ENCODE peak calls at places on chromosome 12, in six cellular contexts. One of them, this sample, is unnamed.

GRCh38 chr12:109573914-109574244 is 285 bp downstream of the MVK start:
- DNase-seq in neuronal stem cell: no peak
- DNase-seq in IMR-90: no peak
- DNase-seq in trophoblast cell: no peak
- DNase-seq in H9: no peak
- DNase-seq in H1: no peak
- DNase-seq in this sample: no peak

GRCh38 chr12:52884526-52885293 is 20.2 kb downstream of the KRT8 start:
- DNase-seq in neuronal stem cell: peak
- DNase-seq in IMR-90: peak
- DNase-seq in trophoblast cell: peak
- DNase-seq in H9: peak
- DNase-seq in H1: peak
- DNase-seq in this sample: peak

GRCh38 chr12:131905081-131905639 is 10.7 kb downstream of the ULK1 start:
- DNase-seq in neuronal stem cell: no peak
- DNase-seq in IMR-90: no peak
- DNase-seq in trophoblast cell: no peak
- DNase-seq in H9: no peak
- DNase-seq in H1: no peak
- DNase-seq in this sample: no peak

GRCh38 chr12:116839287-116839830 is 41.9 kb downstream of the HRK start:
- DNase-seq in neuronal stem cell: no peak
- DNase-seq in IMR-90: no peak
- DNase-seq in trophoblast cell: no peak
- DNase-seq in H9: no peak
- DNase-seq in H1: no peak
- DNase-seq in this sample: no peak

GRCh38 chr12:54749191-54749818 is 101.1 kb upstream of the DCD start:
- DNase-seq in neuronal stem cell: peak
- DNase-seq in IMR-90: peak
- DNase-seq in trophoblast cell: peak
- DNase-seq in H9: no peak
- DNase-seq in H1: no peak
- DNase-seq in this sample: peak

GRCh38 chr12:121949643-121950397 is 31.4 kb downstream of the CFAP251 start:
- DNase-seq in neuronal stem cell: no peak
- DNase-seq in IMR-90: peak
- DNase-seq in trophoblast cell: peak
- DNase-seq in H9: no peak
- DNase-seq in H1: no peak
- DNase-seq in this sample: peak

GRCh38 chr12:32455607-32456063 is 56.3 kb downstream of the FGD4 start:
- DNase-seq in neuronal stem cell: peak
- DNase-seq in IMR-90: peak
- DNase-seq in trophoblast cell: peak
- DNase-seq in H9: no peak
- DNase-seq in H1: no peak
- DNase-seq in this sample: peak

GRCh38 chr12:2854669-2855453 is 2.0 kb downstream of the TEX52 start:
- DNase-seq in neuronal stem cell: no peak
- DNase-seq in IMR-90: no peak
- DNase-seq in trophoblast cell: no peak
- DNase-seq in H9: no peak
- DNase-seq in H1: no peak
- DNase-seq in this sample: no peak

GRCh38 chr12:91778938-91779400 is 366.7 kb downstream of the BTG1 start:
- DNase-seq in neuronal stem cell: no peak
- DNase-seq in IMR-90: peak
- DNase-seq in trophoblast cell: peak
- DNase-seq in H9: no peak
- DNase-seq in H1: no peak
- DNase-seq in this sample: peak

GRCh38 chr12:54356951-54357356 is 7.3 kb downstream of the GPR84 start:
- DNase-seq in neuronal stem cell: no peak
- DNase-seq in IMR-90: no peak
- DNase-seq in trophoblast cell: no peak
- DNase-seq in H9: peak
- DNase-seq in H1: peak
- DNase-seq in this sample: peak

GRCh38 chr12:103800252-103800771 is 40.7 kb downstream of the NT5DC3 start:
- DNase-seq in neuronal stem cell: no peak
- DNase-seq in IMR-90: peak
- DNase-seq in trophoblast cell: no peak
- DNase-seq in H9: no peak
- DNase-seq in H1: no peak
- DNase-seq in this sample: no peak

GRCh38 chr12:104280703-104281458 is 22.7 kb upstream of the EID3 start:
- DNase-seq in neuronal stem cell: no peak
- DNase-seq in IMR-90: peak
- DNase-seq in trophoblast cell: peak
- DNase-seq in H9: no peak
- DNase-seq in H1: no peak
- DNase-seq in this sample: peak

GRCh38 chr12:46942579-46942978 is 116.8 kb upstream of the SLC38A4 start:
- DNase-seq in neuronal stem cell: no peak
- DNase-seq in IMR-90: peak
- DNase-seq in trophoblast cell: peak
- DNase-seq in H9: no peak
- DNase-seq in H1: no peak
- DNase-seq in this sample: no peak

GRCh38 chr12:10033783-10034381 is 3.4 kb downstream of the CLEC9A start:
- DNase-seq in neuronal stem cell: no peak
- DNase-seq in IMR-90: peak
- DNase-seq in trophoblast cell: no peak
- DNase-seq in H9: no peak
- DNase-seq in H1: no peak
- DNase-seq in this sample: peak

GRCh38 chr12:47014474-47014873 is 64.9 kb upstream of the PCED1B start:
- DNase-seq in neuronal stem cell: no peak
- DNase-seq in IMR-90: peak
- DNase-seq in trophoblast cell: no peak
- DNase-seq in H9: no peak
- DNase-seq in H1: no peak
- DNase-seq in this sample: peak

GRCh38 chr12:123063535-123063934 is 83.1 kb downstream of the ARL6IP4 start:
- DNase-seq in neuronal stem cell: peak
- DNase-seq in IMR-90: peak
- DNase-seq in trophoblast cell: no peak
- DNase-seq in H9: peak
- DNase-seq in H1: peak
- DNase-seq in this sample: peak

GRCh38 chr12:119266963-119267362 is 67.6 kb upstream of the CCDC60 start:
- DNase-seq in neuronal stem cell: no peak
- DNase-seq in IMR-90: no peak
- DNase-seq in trophoblast cell: no peak
- DNase-seq in H9: peak
- DNase-seq in H1: no peak
- DNase-seq in this sample: no peak

GRCh38 chr12:114625294-114625851 is 58.6 kb downstream of the TBX3 start:
- DNase-seq in neuronal stem cell: peak
- DNase-seq in IMR-90: peak
- DNase-seq in trophoblast cell: no peak
- DNase-seq in H9: peak
- DNase-seq in H1: peak
- DNase-seq in this sample: peak

GRCh38 chr12:130715996-130716917 is at the start of gene RIMBP2:
- DNase-seq in neuronal stem cell: peak
- DNase-seq in IMR-90: peak
- DNase-seq in trophoblast cell: no peak
- DNase-seq in H9: peak
- DNase-seq in H1: peak
- DNase-seq in this sample: peak

GRCh38 chr12:102869571-102869970 is 47.5 kb downstream of the PAH start:
- DNase-seq in neuronal stem cell: no peak
- DNase-seq in IMR-90: no peak
- DNase-seq in trophoblast cell: no peak
- DNase-seq in H9: no peak
- DNase-seq in H1: no peak
- DNase-seq in this sample: no peak

GRCh38 chr12:119988440-119988787 is 622 bp upstream of the BICDL1 start:
- DNase-seq in neuronal stem cell: no peak
- DNase-seq in IMR-90: peak
- DNase-seq in trophoblast cell: no peak
- DNase-seq in H9: no peak
- DNase-seq in H1: no peak
- DNase-seq in this sample: peak

GRCh38 chr12:75162845-75163244 is 46.8 kb downstream of the KCNC2 start:
- DNase-seq in neuronal stem cell: no peak
- DNase-seq in IMR-90: no peak
- DNase-seq in trophoblast cell: no peak
- DNase-seq in H9: no peak
- DNase-seq in H1: no peak
- DNase-seq in this sample: no peak

GRCh38 chr12:122308811-122309210 is 42.5 kb upstream of the VPS33A start:
- DNase-seq in neuronal stem cell: no peak
- DNase-seq in IMR-90: peak
- DNase-seq in trophoblast cell: no peak
- DNase-seq in H9: no peak
- DNase-seq in H1: no peak
- DNase-seq in this sample: no peak

GRCh38 chr12:105485321-105485910 is 154.9 kb downstream of the C12orf75 start:
- DNase-seq in neuronal stem cell: no peak
- DNase-seq in IMR-90: peak
- DNase-seq in trophoblast cell: peak
- DNase-seq in H9: no peak
- DNase-seq in H1: no peak
- DNase-seq in this sample: peak

GRCh38 chr12:29104495-29104894 is 44.6 kb upstream of the FAR2 start:
- DNase-seq in neuronal stem cell: no peak
- DNase-seq in IMR-90: no peak
- DNase-seq in trophoblast cell: no peak
- DNase-seq in H9: no peak
- DNase-seq in H1: no peak
- DNase-seq in this sample: no peak

GRCh38 chr12:47155457-47156166 is 75.9 kb upstream of the AMIGO2 start:
- DNase-seq in neuronal stem cell: no peak
- DNase-seq in IMR-90: peak
- DNase-seq in trophoblast cell: no peak
- DNase-seq in H9: no peak
- DNase-seq in H1: no peak
- DNase-seq in this sample: peak

GRCh38 chr12:65741662-65742480 is 82.4 kb upstream of the HMGA2 start:
- DNase-seq in neuronal stem cell: peak
- DNase-seq in IMR-90: peak
- DNase-seq in trophoblast cell: no peak
- DNase-seq in H9: peak
- DNase-seq in H1: peak
- DNase-seq in this sample: peak

GRCh38 chr12:89324437-89324836 is 27.9 kb downstream of the DUSP6 start:
- DNase-seq in neuronal stem cell: no peak
- DNase-seq in IMR-90: no peak
- DNase-seq in trophoblast cell: no peak
- DNase-seq in H9: no peak
- DNase-seq in H1: no peak
- DNase-seq in this sample: no peak

GRCh38 chr12:53194973-53195372 is 12.1 kb downstream of the ITGB7 start:
- DNase-seq in neuronal stem cell: no peak
- DNase-seq in IMR-90: no peak
- DNase-seq in trophoblast cell: no peak
- DNase-seq in H9: no peak
- DNase-seq in H1: no peak
- DNase-seq in this sample: no peak

GRCh38 chr12:57215668-57216013 is 953 bp upstream of the NXPH4 start:
- DNase-seq in neuronal stem cell: no peak
- DNase-seq in IMR-90: peak
- DNase-seq in trophoblast cell: no peak
- DNase-seq in H9: no peak
- DNase-seq in H1: peak
- DNase-seq in this sample: peak

GRCh38 chr12:47902131-47902639 is 2.6 kb downstream of the VDR start:
- DNase-seq in neuronal stem cell: no peak
- DNase-seq in IMR-90: no peak
- DNase-seq in trophoblast cell: no peak
- DNase-seq in H9: no peak
- DNase-seq in H1: no peak
- DNase-seq in this sample: no peak

DNA sequence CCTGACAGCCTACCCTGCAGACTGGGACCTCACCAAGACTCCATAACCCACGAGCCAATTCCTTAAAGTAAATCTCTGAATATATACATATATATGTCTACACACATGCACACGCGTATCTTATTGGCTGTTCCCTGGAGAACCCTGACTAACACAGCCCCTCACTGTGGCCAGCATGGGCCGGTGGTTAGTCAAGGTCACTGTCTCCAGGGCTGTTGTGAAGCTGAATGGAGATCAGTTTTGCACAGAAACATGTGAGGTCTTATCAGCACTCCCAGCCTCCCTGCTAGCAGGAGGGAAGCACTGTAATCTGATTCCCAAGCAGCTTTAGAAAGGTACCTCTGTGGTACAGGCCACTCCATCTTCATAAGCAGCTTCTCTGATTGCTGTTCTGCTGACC is 46.6 kb upstream of the PLEKHG6 start:
- DNase-seq in neuronal stem cell: no peak
- DNase-seq in IMR-90: peak
- DNase-seq in trophoblast cell: no peak
- DNase-seq in H9: no peak
- DNase-seq in H1: no peak
- DNase-seq in this sample: no peak
- H3K14ac ChIP-seq in neuronal stem cell: no peak
- H3K14ac ChIP-seq in IMR-90: no peak
- H3K14ac ChIP-seq in trophoblast cell: no peak
- H3K14ac ChIP-seq in H9: no peak
- H3K14ac ChIP-seq in H1: no peak
- H3K14ac ChIP-seq in this sample: no peak

DNA sequence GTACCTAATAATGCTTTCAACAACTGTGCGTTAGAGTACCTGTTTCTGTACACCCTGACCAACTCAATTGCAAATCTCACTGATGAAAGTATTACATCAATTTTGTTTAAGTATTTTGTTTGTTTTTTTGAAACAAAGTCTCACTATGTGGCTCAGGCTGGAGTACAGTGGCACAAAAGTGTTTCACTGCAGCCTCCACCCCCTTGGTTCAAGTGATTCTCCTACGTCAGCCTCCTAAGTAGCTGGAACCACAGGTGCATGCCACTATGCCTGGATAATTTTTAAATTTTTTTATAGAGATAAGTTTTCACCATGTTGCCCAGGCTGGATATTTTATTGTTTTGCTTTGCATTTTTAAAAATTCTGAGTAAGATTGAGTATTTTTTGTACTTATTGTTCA is 46.7 kb downstream of the YEATS4 start:
- DNase-seq in neuronal stem cell: no peak
- DNase-seq in IMR-90: no peak
- DNase-seq in trophoblast cell: no peak
- DNase-seq in H9: no peak
- DNase-seq in H1: no peak
- DNase-seq in this sample: no peak
- H3K14ac ChIP-seq in neuronal stem cell: no peak
- H3K14ac ChIP-seq in IMR-90: peak
- H3K14ac ChIP-seq in trophoblast cell: no peak
- H3K14ac ChIP-seq in H9: no peak
- H3K14ac ChIP-seq in H1: no peak
- H3K14ac ChIP-seq in this sample: no peak

GRCh38 chr12:16019131-16019530 is 108.0 kb downstream of the DERA start:
- DNase-seq in neuronal stem cell: no peak
- DNase-seq in IMR-90: peak
- DNase-seq in trophoblast cell: no peak
- DNase-seq in H9: no peak
- DNase-seq in H1: no peak
- DNase-seq in this sample: no peak
- H3K14ac ChIP-seq in neuronal stem cell: no peak
- H3K14ac ChIP-seq in IMR-90: no peak
- H3K14ac ChIP-seq in trophoblast cell: no peak
- H3K14ac ChIP-seq in H9: no peak
- H3K14ac ChIP-seq in H1: no peak
- H3K14ac ChIP-seq in this sample: no peak

GRCh38 chr12:31324116-31324844 is 1.7 kb downstream of the SINHCAF start:
- DNase-seq in neuronal stem cell: peak
- DNase-seq in IMR-90: peak
- DNase-seq in trophoblast cell: peak
- DNase-seq in H9: peak
- DNase-seq in H1: peak
- DNase-seq in this sample: peak
- H3K14ac ChIP-seq in neuronal stem cell: peak
- H3K14ac ChIP-seq in IMR-90: peak
- H3K14ac ChIP-seq in trophoblast cell: peak
- H3K14ac ChIP-seq in H9: peak
- H3K14ac ChIP-seq in H1: no peak
- H3K14ac ChIP-seq in this sample: peak

This sample was measured in mesenchymal stem cell.